ENCODE peak calls at places on chromosomes 12 and 14, in ten cellular contexts. S is A172, H is upper lobe of right lung, W is DMS153, A is uterus, B is H9, D is HFFc6, P is Karpas-422, G is WTC11, U is fibroblast of lung. E is an unnamed sample.

GRCh38 chr12:63045020-63045860 is 105.8 kb downstream of the AVPR1A start:
- DNase-seq in S (peak), H (no peak), W (no peak), A (no peak), B (no peak), D (peak), P (no peak), G (no peak), U (peak), E (no peak)

GRCh38 chr12:981176-981828 is 9.7 kb upstream of the ERC1 start:
- DNase-seq in S (peak), H (no peak), W (no peak), A (no peak), B (no peak), D (no peak), P (no peak), G (no peak), U (no peak), E (no peak)

GRCh38 chr14:68665116-68665515 is 127.8 kb downstream of the ZFP36L1 start:
- DNase-seq in S (peak), H (no peak), W (no peak), A (peak), B (no peak), D (peak), P (no peak), G (no peak), U (peak), E (no peak)

GRCh38 chr12:25151476-25151875 is 43.5 kb downstream of the DNAI7 start:
- DNase-seq in S (peak), H (no peak), W (no peak), A (peak), B (peak), D (peak), P (no peak), G (no peak), U (peak), E (peak)

GRCh38 chr14:77059276-77059934 is 30.9 kb upstream of the IRF2BPL start:
- DNase-seq in S (peak), H (no peak), W (peak), A (peak), B (peak), D (peak), P (no peak), G (peak), U (peak), E (peak)

GRCh38 chr12:68122236-68122920 is 37.2 kb downstream of the IFNG start:
- DNase-seq in S (no peak), H (no peak), W (no peak), A (no peak), B (no peak), D (no peak), P (no peak), G (no peak), U (no peak), E (no peak)

GRCh38 chr12:49091056-49091835 is 3.4 kb downstream of the DHH start:
- DNase-seq in S (no peak), H (no peak), W (no peak), A (no peak), B (peak), D (no peak), P (no peak), G (peak), U (no peak), E (no peak)

GRCh38 chr14:82366803-82367202 is 833.1 kb upstream of the SEL1L start:
- DNase-seq in S (no peak), H (no peak), W (no peak), A (no peak), B (no peak), D (no peak), P (no peak), G (no peak), U (no peak), E (no peak)

GRCh38 chr12:15823360-15824128 is 34.4 kb upstream of the EPS8 start:
- DNase-seq in S (no peak), H (no peak), W (peak), A (no peak), B (no peak), D (no peak), P (no peak), G (no peak), U (no peak), E (no peak)

GRCh38 chr14:100620437-100621100 is 33.4 kb upstream of the BEGAIN start:
- DNase-seq in S (no peak), H (peak), W (no peak), A (peak), B (no peak), D (no peak), P (no peak), G (peak), U (no peak), E (no peak)

GRCh38 chr14:101369916-101370592 is 191.2 kb upstream of the DIO3 start:
- DNase-seq in S (no peak), H (no peak), W (no peak), A (peak), B (no peak), D (no peak), P (no peak), G (no peak), U (peak), E (no peak)

GRCh38 chr12:90618606-90619005 is 336.4 kb downstream of the CCER1 start:
- DNase-seq in S (no peak), H (no peak), W (no peak), A (no peak), B (no peak), D (no peak), P (no peak), G (no peak), U (no peak), E (no peak)

GRCh38 chr12:57616383-57617101 is 5.3 kb downstream of the ARHGEF25 start:
- DNase-seq in S (peak), H (no peak), W (no peak), A (peak), B (no peak), D (peak), P (no peak), G (no peak), U (no peak), E (peak)

GRCh38 chr14:94355191-94355794 is 32.2 kb upstream of the SERPINA6 start:
- DNase-seq in S (no peak), H (peak), W (peak), A (no peak), B (peak), D (no peak), P (no peak), G (peak), U (peak), E (no peak)

GRCh38 chr14:80390911-80391310 is 179.6 kb upstream of the DIO2 start:
- DNase-seq in S (peak), H (no peak), W (no peak), A (no peak), B (no peak), D (peak), P (no peak), G (no peak), U (no peak), E (no peak)

GRCh38 chr14:67497716-67498115 is 9.2 kb upstream of the TMEM229B start:
- DNase-seq in S (no peak), H (no peak), W (no peak), A (no peak), B (no peak), D (no peak), P (no peak), G (no peak), U (no peak), E (no peak)

GRCh38 chr14:96362071-96362964 is 823 bp downstream of the ATG2B start:
- DNase-seq in S (peak), H (no peak), W (peak), A (peak), B (no peak), D (peak), P (peak), G (peak), U (peak), E (no peak)

GRCh38 chr14:97513891-97514290 is 716.7 kb downstream of the VRK1 start:
- DNase-seq in S (no peak), H (no peak), W (no peak), A (no peak), B (no peak), D (no peak), P (no peak), G (no peak), U (no peak), E (no peak)